ENCODE peak calls at places on chromosomes 6 and 20, in four cellular contexts. E, J, V and B are unnamed samples.

GRCh38 chr6:139249387-139249786 is 42.4 kb downstream of the TXLNB start:
- DNase-seq in E (no peak), J (no peak), V (no peak), B (no peak)

GRCh38 chr20:32993484-32994050 is 10.7 kb downstream of the SUN5 start:
- DNase-seq in E (no peak), J (no peak), V (no peak), B (no peak)

GRCh38 chr6:45445749-45446454 is 68.2 kb upstream of the SUPT3H start:
- DNase-seq in E (peak; percentile 94), J (peak; percentile 93), V (no peak), B (no peak)

GRCh38 chr6:160387887-160388286 is 39.7 kb downstream of the SLC22A3 start:
- DNase-seq in E (no peak), J (no peak), V (no peak), B (no peak)

GRCh38 chr20:57594092-57594911 is 25.9 kb downstream of the ZBP1 start:
- DNase-seq in E (peak; percentile 75), J (peak; percentile 23), V (no peak), B (peak; percentile 75)

GRCh38 chr6:52407467-52407866 is 12.7 kb upstream of the EFHC1 start:
- DNase-seq in E (peak; percentile 57), J (peak; percentile 42), V (no peak), B (no peak)

GRCh38 chr20:50848341-50848808 is 53.5 kb downstream of the BCAS4 start:
- DNase-seq in E (no peak), J (no peak), V (no peak), B (no peak)

GRCh38 chr6:139490482-139490881 is 116.0 kb upstream of the CITED2 start:
- DNase-seq in E (peak; percentile 61), J (peak; percentile 67), V (no peak), B (no peak)

GRCh38 chr6:63816979-63817436 is 181.4 kb downstream of the PHF3 start:
- DNase-seq in E (no peak), J (no peak), V (no peak), B (no peak)

GRCh38 chr6:84872996-84873395 is 108.6 kb upstream of the TBX18 start:
- DNase-seq in E (no peak), J (no peak), V (no peak), B (no peak)
- TF ChIP-seq SPI1 in E (no peak), J (no peak), V (no peak), B (no peak)

GRCh38 chr6:34961082-34961481 is 72.0 kb downstream of the ANKS1A start:
- DNase-seq in E (no peak), J (no peak), V (no peak), B (no peak)

GRCh38 chr6:34955447-34955846 is 66.4 kb downstream of the ANKS1A start:
- DNase-seq in E (peak; percentile 30), J (peak; percentile 13), V (no peak), B (no peak)

GRCh38 chr6:34958748-34959147 is 69.7 kb downstream of the ANKS1A start:
- DNase-seq in E (no peak), J (no peak), V (no peak), B (no peak)

GRCh38 chr6:34959221-34959620 is 70.2 kb downstream of the ANKS1A start:
- DNase-seq in E (no peak), J (no peak), V (no peak), B (no peak)

DNA sequence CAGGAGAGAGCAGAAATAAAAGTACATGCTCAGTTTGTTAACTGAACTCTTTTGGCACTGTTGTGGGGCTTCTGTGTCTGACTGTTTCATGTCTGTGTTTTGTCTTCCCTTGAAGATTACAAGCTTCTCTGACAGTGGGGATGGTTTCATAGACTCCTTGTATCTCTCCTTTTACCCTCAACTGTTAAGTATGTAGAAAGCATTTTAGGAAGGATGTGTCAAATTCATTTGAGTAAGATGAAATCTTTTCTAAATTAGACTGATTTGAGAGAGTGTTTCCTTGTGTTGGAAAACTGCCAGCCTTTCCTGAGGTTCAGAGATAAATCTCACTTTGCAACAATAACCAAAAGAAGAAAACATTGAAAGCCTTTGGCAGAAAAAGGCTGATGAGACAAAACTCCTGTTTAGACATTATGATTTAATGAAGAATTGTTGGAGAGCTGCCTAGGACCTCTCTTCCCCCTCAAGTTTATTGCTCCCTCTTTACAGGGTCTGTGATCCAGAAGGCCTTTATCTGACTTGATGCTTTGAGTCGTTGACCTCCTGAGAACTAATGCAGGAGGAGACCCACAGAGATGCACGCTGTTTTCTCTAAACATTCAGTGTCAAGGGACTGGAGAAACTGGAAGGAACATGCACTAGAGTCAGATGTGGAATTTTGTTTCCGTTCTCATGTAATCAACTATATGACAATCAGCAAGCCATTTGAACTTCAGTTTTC is 68.3 kb downstream of the ANKS1A start:
- DNase-seq in E (no peak), J (no peak), V (no peak), B (no peak)
- TF ChIP-seq SPI1 in E (no peak), J (no peak), V (no peak), B (no peak)

GRCh38 chr6:16634855-16635254 is 126.4 kb downstream of the ATXN1 start:
- DNase-seq in E (no peak), J (no peak), V (no peak), B (no peak)

GRCh38 chr6:16635810-16636602 is 125.3 kb downstream of the ATXN1 start:
- DNase-seq in E (no peak), J (no peak), V (peak; percentile 80), B (no peak)

GRCh38 chr6:16633465-16633864 is 127.8 kb downstream of the ATXN1 start:
- DNase-seq in E (no peak), J (no peak), V (no peak), B (no peak)

GRCh38 chr6:16635291-16635809 is 125.9 kb downstream of the ATXN1 start:
- DNase-seq in E (no peak), J (no peak), V (no peak), B (no peak)

DNA sequence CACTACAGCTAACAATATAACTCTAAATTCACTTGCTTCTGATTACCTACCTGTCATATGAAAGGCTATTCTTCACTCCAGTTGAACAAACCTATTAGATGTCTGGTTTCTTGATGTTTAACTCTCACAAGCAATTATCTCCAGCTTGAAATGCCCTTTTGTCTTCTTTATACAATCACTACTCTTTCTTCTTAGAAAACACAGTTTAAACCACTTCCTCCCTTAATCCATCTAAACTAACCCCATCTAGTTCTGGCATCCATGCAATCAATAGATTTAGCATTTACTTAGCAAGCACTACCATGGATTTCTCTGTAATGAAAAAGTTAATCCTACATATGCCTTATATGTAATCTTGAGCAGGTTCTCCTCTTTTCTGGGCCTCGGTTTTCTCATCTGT is 127.3 kb downstream of the ATXN1 start:
- DNase-seq in E (no peak), J (no peak), V (no peak), B (no peak)
- TF ChIP-seq SPI1 in E (no peak), J (peak; percentile 12), V (no peak), B (no peak)

DNA sequence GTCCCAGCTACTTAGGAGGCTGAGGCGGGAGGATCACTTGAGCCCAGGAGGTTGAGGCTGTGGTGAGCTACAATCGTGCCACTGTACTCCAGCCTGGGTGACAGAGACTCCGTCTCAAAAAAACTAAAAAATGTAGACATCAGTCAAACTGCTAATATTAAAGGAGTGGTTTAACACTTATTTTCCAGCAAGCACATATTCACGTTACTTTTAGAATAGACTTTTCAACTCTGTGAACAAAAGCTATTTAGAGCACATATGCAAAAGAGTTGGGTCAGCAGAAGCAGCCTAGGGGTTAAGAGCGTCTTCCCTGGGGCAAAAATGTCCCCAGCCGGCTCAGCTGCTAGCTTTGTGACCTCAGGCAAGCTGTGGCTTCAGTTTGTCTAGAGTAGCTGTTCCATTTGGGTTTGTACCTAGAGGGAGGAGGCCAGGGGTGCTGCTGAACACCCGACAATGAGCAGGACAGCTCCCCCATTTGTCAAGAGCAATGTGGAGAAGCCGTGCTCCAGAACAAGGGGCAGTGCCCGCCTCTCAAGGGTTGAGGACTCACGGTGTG is 62.5 kb upstream of the PTGIS start:
- DNase-seq in E (no peak), J (no peak), V (peak; percentile 91), B (peak; percentile 44)
- TF ChIP-seq SPI1 in E (no peak), J (no peak), V (no peak), B (no peak)

GRCh38 chr6:42391441-42391840 is 60.3 kb downstream of the TRERF1 start:
- DNase-seq in E (no peak), J (no peak), V (no peak), B (no peak)

GRCh38 chr6:42394151-42394550 is 57.6 kb downstream of the TRERF1 start:
- DNase-seq in E (no peak), J (no peak), V (no peak), B (no peak)

GRCh38 chr6:42394881-42395620 is 56.7 kb downstream of the TRERF1 start:
- DNase-seq in E (no peak), J (peak; percentile 58), V (no peak), B (no peak)

GRCh38 chr6:42393339-42393738 is 58.4 kb downstream of the TRERF1 start:
- DNase-seq in E (no peak), J (no peak), V (no peak), B (no peak)

GRCh38 chr6:42392871-42393270 is 58.9 kb downstream of the TRERF1 start:
- DNase-seq in E (no peak), J (no peak), V (no peak), B (no peak)
- TF ChIP-seq SPI1 in E (no peak), J (no peak), V (no peak), B (no peak)